ENCODE peak calls at places on chromosomes 5 and 9, in four cellular contexts. G is GM12878, N is K562, W is HepG2. R is an unnamed sample.

GRCh38 chr5:176416123-176416924 is at the start of gene CLTB:
- DNase-seq in N (peak), G (peak), W (peak), R (peak)

GRCh38 chr5:137203011-137203632 is 296.0 kb downstream of the SPOCK1 start:
- DNase-seq in N (no peak), W (no peak), G (peak), R (no peak)

GRCh38 chr9:2857564-2858198 is 13.8 kb upstream of the PUM3 start:
- DNase-seq in G (peak), N (peak), W (peak), R (peak)

GRCh38 chr9:19209188-19209587 is 21.3 kb upstream of the DENND4C start:
- DNase-seq in N (no peak), G (no peak), W (no peak), R (no peak)

GRCh38 chr9:136949239-136949816 is 2.7 kb upstream of the LCN12 start:
- DNase-seq in N (no peak), W (peak), G (no peak), R (no peak)

GRCh38 chr9:18472915-18473314 is 1.0 kb upstream of the ADAMTSL1 start:
- DNase-seq in N (no peak), G (no peak), W (no peak), R (no peak)

GRCh38 chr5:149221326-149221725 is 50.3 kb upstream of the AFAP1L1 start:
- DNase-seq in N (no peak), G (no peak), W (peak), R (no peak)

GRCh38 chr5:55159763-55160492 is at the start of gene GPX8:
- DNase-seq in W (peak), N (peak), G (no peak), R (peak)

GRCh38 chr9:36450110-36450732 is 50.2 kb upstream of the RNF38 start:
- DNase-seq in G (no peak), W (peak), N (peak), R (no peak)

DNA sequence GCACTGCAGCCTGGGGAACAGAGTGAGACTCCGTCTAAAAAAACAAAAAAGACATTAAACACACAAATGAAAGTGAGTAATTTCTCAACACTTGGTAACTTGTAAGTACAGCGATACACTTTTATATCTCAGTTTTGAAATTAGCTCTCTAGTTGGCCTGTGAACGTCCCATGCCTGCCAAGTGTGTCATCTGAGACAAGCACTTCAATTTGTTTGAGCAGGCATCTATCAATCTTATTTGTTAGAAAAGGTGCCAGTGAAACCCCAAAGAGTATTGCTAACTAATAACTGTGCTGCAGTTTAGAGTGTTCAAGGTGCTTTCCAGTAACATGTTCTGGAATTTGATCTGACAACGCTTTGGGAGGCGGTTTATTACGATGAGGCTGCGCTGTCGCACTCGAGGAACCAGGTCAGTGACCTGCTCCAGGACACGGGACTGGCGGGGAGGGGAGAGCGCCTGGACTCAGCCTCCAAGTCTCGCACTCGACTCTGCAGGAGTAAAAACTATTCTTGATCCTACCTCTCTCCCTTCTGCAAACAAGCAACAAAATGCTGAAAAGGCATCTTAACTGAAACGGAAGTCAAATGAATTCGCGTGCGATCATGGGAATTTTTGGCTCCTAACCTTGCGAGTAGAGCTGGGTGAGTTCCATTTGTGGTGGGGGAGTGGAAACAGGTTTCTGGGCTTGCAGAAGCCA is 1.1 kb upstream of the SPIN1 start:
- DNase-seq in N (peak), G (no peak), W (peak), R (no peak)
- TF ChIP-seq CREM in N (no peak), G (no peak), W (no peak), R (no peak)

DNA sequence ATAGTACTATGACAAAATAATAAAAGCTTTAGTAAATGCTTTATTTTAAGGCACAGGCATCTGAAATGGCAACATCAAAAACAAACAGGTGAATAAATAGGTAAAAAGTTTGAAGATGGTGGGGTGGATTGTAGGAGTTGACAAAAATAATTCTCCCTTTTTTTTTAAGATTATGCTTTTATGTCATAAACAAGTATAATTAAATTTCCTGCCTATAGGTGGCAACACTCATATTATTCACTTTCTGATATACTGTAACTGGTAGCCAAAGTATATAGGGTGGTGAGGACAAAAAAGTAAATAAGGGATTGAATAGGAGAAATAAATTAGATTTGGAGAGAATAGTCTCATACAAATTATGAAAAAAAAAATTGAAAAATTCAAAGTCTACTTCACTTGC is 120.0 kb upstream of the ACOT12 start:
- DNase-seq in N (no peak), W (no peak), G (no peak), R (no peak)
- TF ChIP-seq CREM in N (no peak), W (no peak), G (no peak), R (no peak)

DNA sequence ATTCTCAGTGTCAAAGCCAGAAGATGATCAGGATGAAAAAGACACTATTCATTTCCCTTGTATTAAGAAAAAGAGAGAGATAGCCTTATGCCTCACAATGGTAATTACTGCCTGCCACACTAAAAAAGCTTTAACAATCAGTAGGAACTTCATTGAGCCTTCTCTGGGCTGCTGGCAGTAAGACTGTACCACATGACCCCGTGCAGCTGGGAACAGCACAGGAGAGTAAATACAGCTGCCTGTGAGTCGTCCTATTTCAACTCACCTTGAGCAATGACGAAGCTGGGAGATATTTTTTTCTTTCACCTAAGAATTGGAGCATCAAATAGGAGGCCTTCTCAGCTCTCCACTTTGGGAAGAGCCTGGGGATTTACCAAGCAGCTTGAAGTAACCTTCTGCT is 316.3 kb downstream of the GABRB2 start:
- DNase-seq in G (no peak), N (no peak), W (no peak), R (peak)
- TF ChIP-seq CREM in G (no peak), N (no peak), W (no peak), R (no peak)

GRCh38 chr5:147382776-147383175 is 127.1 kb downstream of the DPYSL3 start:
- DNase-seq in N (no peak), W (no peak), G (no peak), R (no peak)
- TF ChIP-seq CREM in N (no peak), W (no peak), G (no peak), R (no peak)

GRCh38 chr5:110945874-110946436 is 125.6 kb upstream of the TSLP start:
- DNase-seq in N (no peak), W (no peak), G (no peak), R (no peak)

GRCh38 chr5:110940136-110940535 is 131.4 kb upstream of the TSLP start:
- DNase-seq in W (no peak), G (no peak), N (no peak), R (no peak)
- TF ChIP-seq CREM in W (no peak), G (no peak), N (no peak), R (no peak)

DNA sequence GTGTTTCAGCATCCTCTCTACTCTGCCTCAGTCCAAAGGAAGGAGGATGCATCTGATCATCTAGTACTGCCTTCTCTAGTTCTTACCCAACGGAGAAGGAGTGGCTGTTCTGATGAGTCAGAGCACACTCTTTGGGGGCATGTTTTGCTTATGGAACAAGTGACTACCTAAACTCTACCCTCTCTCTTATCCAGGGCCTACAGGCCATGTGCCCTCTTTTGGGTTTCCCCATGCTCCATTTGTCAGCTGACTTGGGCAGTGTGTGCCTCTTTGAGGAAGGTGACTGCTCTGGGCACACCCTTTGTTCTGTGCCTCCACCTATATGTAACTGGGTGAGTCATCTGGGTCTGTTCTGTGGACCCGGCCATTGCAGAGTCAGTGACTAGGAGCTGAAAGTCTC is 89.6 kb upstream of the BNC2 start:
- DNase-seq in W (no peak), N (no peak), G (no peak), R (no peak)
- TF ChIP-seq CREM in W (no peak), N (no peak), G (no peak), R (no peak)

R was measured in WTC11.